ENCODE peak calls at places on chromosomes 13 and 19, in six cellular contexts. F is hepatocyte, T is ovary, N is uterus, L is BE2C, M is left lung. K is an unnamed sample. For H3K4me1, the result is how much of the 10 kb centered on the place peaks cover.

GRCh38 chr13:94342436-94343242 is 136.8 kb downstream of the DCT start:
- DNase-seq in T (no peak), M (no peak), N (no peak), F (no peak), L (no peak), K (no peak)

GRCh38 chr13:78192721-78193120 is 274.1 kb upstream of the EDNRB start:
- DNase-seq in F (no peak), L (no peak), T (no peak), N (no peak), M (no peak), K (no peak)

GRCh38 chr19:39205449-39205764 is 1.3 kb upstream of the SYCN start:
- DNase-seq in F (no peak), M (no peak), T (no peak), L (no peak), N (no peak), K (no peak)

GRCh38 chr13:97549201-97549600 is 115.2 kb downstream of the RAP2A start:
- DNase-seq in L (no peak), M (no peak), F (no peak), T (no peak), N (no peak), K (no peak)

GRCh38 chr13:113355621-113356020 is 8.3 kb downstream of the GRTP1 start:
- DNase-seq in T (no peak), M (no peak), F (no peak), L (no peak), N (no peak), K (no peak)

GRCh38 chr13:51347099-51347498 is 7.6 kb downstream of the SERPINE3 start:
- DNase-seq in T (no peak), F (no peak), N (no peak), M (no peak), L (no peak), K (no peak)

GRCh38 chr19:6062274-6062673 is 48.0 kb downstream of the RFX2 start:
- DNase-seq in F (no peak), T (no peak), L (no peak), M (peak), N (peak), K (peak)

GRCh38 chr13:97266328-97266727 is 44.2 kb downstream of the MBNL2 start:
- DNase-seq in L (no peak), N (no peak), M (peak), F (no peak), T (no peak), K (no peak)

GRCh38 chr19:29843180-29844051 is 31.6 kb downstream of the CCNE1 start:
- DNase-seq in F (peak), T (peak), M (no peak), L (no peak), N (no peak), K (peak)

GRCh38 chr13:37960427-37960826 is 90.9 kb upstream of the TRPC4 start:
- DNase-seq in M (no peak), F (no peak), L (no peak), T (no peak), N (no peak), K (no peak)

GRCh38 chr19:7373862-7374261 is 25.1 kb downstream of the ARHGEF18 start:
- DNase-seq in L (no peak), F (no peak), N (no peak), T (no peak), M (no peak), K (no peak)

GRCh38 chr13:109740121-109740520 is 46.3 kb downstream of the IRS2 start:
- DNase-seq in F (no peak), T (no peak), L (no peak), N (no peak), M (no peak), K (no peak)

GRCh38 chr19:48962849-48963165 is 2.3 kb upstream of the FTL start:
- DNase-seq in M (no peak), L (no peak), N (no peak), T (no peak), F (no peak), K (no peak)

GRCh38 chr19:8355631-8356402 is 8.1 kb upstream of the ANGPTL4 start:
- DNase-seq in T (no peak), M (no peak), L (no peak), N (peak), F (peak), K (no peak)

GRCh38 chr19:51690359-51691121 is 2.6 kb upstream of the SPACA6 start:
- DNase-seq in N (peak), M (peak), L (peak), F (peak), T (peak), K (peak)

GRCh38 chr19:16588089-16588823 is 16.0 kb upstream of the SLC35E1 start:
- DNase-seq in T (no peak), F (no peak), N (no peak), L (peak), M (peak), K (peak)

GRCh38 chr13:23428183-23428528 is 5.3 kb downstream of the SACS start:
- DNase-seq in M (no peak), L (no peak), T (no peak), F (no peak), N (no peak), K (no peak)

GRCh38 chr13:22357132-22357531 is 686.3 kb downstream of the FGF9 start:
- DNase-seq in T (no peak), M (no peak), N (no peak), F (no peak), L (no peak), K (no peak)

GRCh38 chr13:46684287-46685001 is 112.5 kb downstream of the ESD start:
- DNase-seq in M (no peak), T (no peak), L (no peak), N (no peak), F (no peak), K (no peak)
- TF ChIP-seq CTCF in M (no peak), T (no peak), L (peak), N (peak), F (no peak), K (no peak)

DNA sequence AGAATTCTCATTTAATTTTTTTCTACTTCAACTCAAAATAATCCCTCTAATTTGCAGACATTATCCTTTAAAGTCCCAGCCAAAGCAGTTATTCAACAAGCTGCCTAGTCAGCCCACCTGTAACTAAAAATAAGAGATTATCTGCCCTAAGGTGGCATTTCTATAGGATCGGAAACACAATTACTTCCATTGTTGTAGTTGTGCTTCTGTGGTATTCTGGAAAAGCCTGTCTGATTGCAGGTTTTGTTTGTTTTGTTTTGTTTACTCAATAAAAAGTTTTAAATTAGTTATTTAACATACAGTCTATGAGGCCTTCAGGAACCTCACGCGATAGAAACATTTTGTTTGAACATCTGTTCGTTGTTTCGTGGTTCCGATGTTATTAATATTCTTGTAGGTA is 101.0 kb downstream of the ZIC5 start:
- DNase-seq in M (no peak), N (no peak), T (no peak), L (no peak), F (no peak), K (no peak)
- H3K4me1 ChIP-seq in M (under half), N (under half), T (under half), L (under half), F (under half), K (under half)

DNA sequence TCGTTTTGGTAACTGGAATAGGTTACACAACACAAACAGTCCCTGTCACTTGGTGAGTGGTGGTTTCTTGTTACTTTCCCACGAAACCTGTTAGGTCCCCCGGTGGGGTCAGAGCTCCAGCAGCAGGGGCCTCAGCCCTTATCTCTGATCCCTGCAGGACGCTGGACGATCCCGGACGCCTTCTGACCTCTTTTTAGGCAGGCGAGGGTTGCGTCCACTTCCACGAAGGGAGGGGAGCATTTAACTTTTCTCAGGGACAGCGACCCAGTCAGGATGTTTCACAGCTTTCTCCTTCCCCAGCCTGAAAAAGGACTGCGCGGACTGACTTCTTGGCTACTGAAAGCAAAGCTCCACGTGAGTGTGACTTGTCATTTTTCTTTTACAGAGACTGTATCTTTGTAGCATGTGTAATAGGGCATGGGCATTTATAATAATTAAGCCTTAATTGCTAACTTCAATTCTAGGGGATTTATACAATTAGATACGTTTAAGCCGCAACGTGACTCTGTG is 715 bp downstream of the ZNF234 start:
- DNase-seq in M (no peak), F (peak), T (peak), L (no peak), N (no peak), K (peak)
- TF ChIP-seq CTCF in M (no peak), F (no peak), T (no peak), L (no peak), N (no peak), K (no peak)

GRCh38 chr13:21054313-21054712 is 7.1 kb downstream of the LATS2 start:
- DNase-seq in N (no peak), F (no peak), L (no peak), T (no peak), M (no peak), K (no peak)
- H3K4me1 ChIP-seq in N (under half), F (under half), L (under half), T (under half), M (under half), K (under half)

DNA sequence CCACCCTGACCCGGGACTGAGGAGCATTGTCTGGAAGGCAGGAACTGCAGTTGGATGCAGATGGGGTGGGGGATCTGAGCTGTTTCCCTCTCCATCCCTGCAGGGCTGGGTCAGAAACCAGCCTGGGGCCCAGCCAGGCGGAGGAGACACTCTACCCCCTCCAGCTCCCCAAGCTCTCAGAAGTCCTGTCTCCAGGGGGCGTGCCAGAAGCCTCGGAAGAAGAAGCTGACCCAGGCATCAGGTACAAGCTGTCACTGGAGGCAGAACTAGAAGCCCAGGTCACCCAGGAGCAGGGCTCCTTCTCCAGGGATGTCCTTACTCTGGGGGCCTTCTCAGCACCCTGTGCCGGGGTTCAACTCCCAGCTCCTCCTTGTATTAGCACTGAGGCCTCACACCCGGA is 15.5 kb downstream of the SIX5 start:
- DNase-seq in N (no peak), L (no peak), T (no peak), F (no peak), M (no peak), K (no peak)
- TF ChIP-seq CTCF in N (no peak), L (no peak), T (no peak), F (peak), M (no peak), K (no peak)

GRCh38 chr19:47096721-47097120 is 16.9 kb downstream of the ZC3H4 start:
- DNase-seq in L (no peak), T (no peak), N (no peak), M (peak), F (no peak), K (peak)

GRCh38 chr19:47095707-47096704 is 17.6 kb downstream of the ZC3H4 start:
- DNase-seq in N (no peak), F (peak), M (peak), L (peak), T (peak), K (peak)

GRCh38 chr19:47099576-47100050 is 14.0 kb downstream of the ZC3H4 start:
- DNase-seq in F (no peak), N (no peak), T (no peak), L (no peak), M (no peak), K (no peak)

GRCh38 chr19:47098608-47099007 is 15.0 kb downstream of the ZC3H4 start:
- DNase-seq in F (no peak), M (no peak), L (no peak), N (no peak), T (no peak), K (no peak)

GRCh38 chr19:47097396-47098217 is 16.0 kb downstream of the ZC3H4 start:
- DNase-seq in N (no peak), L (peak), M (peak), F (no peak), T (no peak), K (peak)
- H3K4me1 ChIP-seq in N (under half), L (under half), M (under half), F (half or more), T (under half), K (under half)

GRCh38 chr13:76038920-76039716 is 403.0 kb downstream of the LMO7 start:
- DNase-seq in N (no peak), T (no peak), L (no peak), M (no peak), F (no peak), K (no peak)
- TF ChIP-seq CTCF in N (no peak), T (no peak), L (no peak), M (no peak), F (no peak), K (no peak)

DNA sequence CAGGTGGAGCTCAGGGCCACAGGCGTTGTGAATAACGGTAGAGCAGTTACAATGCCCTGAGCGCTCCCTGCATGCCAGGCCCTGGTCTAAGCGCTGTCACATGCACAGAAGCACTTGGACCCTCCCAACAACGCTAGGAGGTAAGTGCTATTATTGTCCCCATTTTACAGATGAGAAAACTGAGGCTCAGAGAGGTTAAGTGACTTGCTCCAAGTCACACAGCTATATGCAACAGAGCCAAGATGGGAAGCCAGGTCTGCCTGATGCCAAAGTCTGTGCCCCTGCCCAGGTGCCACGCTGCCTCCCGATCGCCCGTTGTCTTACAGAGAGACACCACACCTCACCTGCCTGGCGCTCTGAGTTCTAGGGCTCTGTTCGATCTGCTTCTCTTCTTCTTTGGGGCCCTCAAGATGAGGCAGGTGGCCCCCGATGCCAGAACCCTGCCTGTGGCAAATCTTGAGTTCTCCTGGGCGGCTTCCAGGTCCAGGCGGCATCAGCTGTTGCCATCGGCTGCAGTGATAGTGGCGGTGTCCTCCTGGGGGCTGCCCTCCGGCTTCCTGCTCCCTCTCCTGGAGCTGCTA is 20.0 kb downstream of the YIPF2 start:
- DNase-seq in F (no peak), L (no peak), M (no peak), N (no peak), T (no peak), K (no peak)
- H3K4me1 ChIP-seq in F (under half), L (under half), M (under half), N (under half), T (under half), K (under half)

GRCh38 chr13:41650706-41651105 is 193.4 kb downstream of the RGCC start:
- DNase-seq in T (no peak), M (no peak), F (no peak), N (no peak), L (no peak), K (no peak)

GRCh38 chr13:41654800-41655199 is 197.4 kb downstream of the RGCC start:
- DNase-seq in T (no peak), N (no peak), M (no peak), F (no peak), L (no peak), K (no peak)

GRCh38 chr13:41655997-41656396 is 198.6 kb downstream of the RGCC start:
- DNase-seq in T (no peak), M (no peak), F (no peak), L (no peak), N (no peak), K (no peak)

GRCh38 chr13:41651413-41652068 is 194.2 kb downstream of the RGCC start:
- DNase-seq in T (no peak), L (no peak), N (no peak), F (no peak), M (no peak), K (no peak)

DNA sequence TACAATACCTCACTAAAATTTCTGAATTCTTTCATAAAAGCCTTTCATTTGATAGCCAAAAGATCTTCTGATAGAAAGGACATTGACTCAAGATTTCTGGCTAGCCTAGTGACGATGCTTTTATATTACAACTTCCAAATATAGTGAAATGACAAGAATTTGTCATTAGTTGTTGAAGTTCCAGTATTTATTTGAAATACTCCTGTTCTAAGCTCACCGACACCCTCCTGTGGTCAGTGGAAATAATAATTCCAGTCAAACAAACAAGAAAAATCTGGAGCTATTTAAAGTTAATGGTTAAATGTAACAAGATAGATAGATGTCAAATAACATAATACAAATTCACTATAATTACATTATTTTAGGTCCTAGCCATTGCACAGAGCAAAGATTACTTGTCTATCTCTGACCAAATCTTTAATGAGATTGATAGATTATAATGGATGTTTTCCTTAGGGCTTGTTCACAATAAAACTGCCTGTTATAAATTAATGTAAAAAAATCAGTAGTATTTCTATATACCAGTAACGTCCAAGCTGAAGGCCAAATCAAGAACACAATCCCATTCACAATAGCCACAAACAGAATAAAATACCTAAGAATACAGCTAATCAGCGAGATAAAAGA is 195.5 kb downstream of the RGCC start:
- DNase-seq in M (no peak), N (peak), F (peak), L (peak), T (no peak), K (no peak)
- TF ChIP-seq CTCF in M (no peak), N (peak), F (peak), L (peak), T (peak), K (peak)

GRCh38 chr13:30121666-30122065 is 185.7 kb downstream of the KATNAL1 start:
- DNase-seq in T (no peak), N (no peak), F (no peak), M (no peak), L (no peak), K (no peak)
- H3K4me1 ChIP-seq in T (under half), N (under half), F (under half), M (under half), L (under half), K (under half)